ENCODE peak calls at places on chromosomes 11 and 22, in eight cellular contexts. Z is A172; K is stimulated activated CD8-positive, alpha-beta memory T cell treated with anti-CD3 and anti-CD28 coated beads, Interleukin-4, amount 100 ng/mL, for 1 hour; P is Right ventricle myocardium superior; U is MG63; H is fibroblast of gingiva; I is T follicular helper cell; N is GOT3. Q is an unnamed sample.

GRCh38 chr22:30310881-30311771 is 15.6 kb downstream of the TBC1D10A start:
- DNase-seq in Z (peak; percentile 74), K (no peak), P (peak; percentile 86), U (peak; percentile 94), H (peak; percentile 90), I (no peak), N (no peak), Q (peak; percentile 58)

GRCh38 chr11:43930868-43931716 is 11.3 kb upstream of the C11orf96 start:
- DNase-seq in Z (no peak), K (no peak), P (no peak), U (no peak), H (no peak), I (no peak), N (no peak), Q (peak; percentile 56)

GRCh38 chr22:17903564-17904295 is 120.6 kb downstream of the MICAL3 start:
- DNase-seq in Z (no peak), K (no peak), P (no peak), U (peak; percentile 55), H (peak; percentile 39), I (no peak), N (no peak), Q (no peak)

GRCh38 chr11:120128392-120129172 is 9.3 kb downstream of the TRIM29 start:
- DNase-seq in Z (peak; percentile 49), K (no peak), P (no peak), U (peak; percentile 86), H (peak; percentile 49), I (no peak), N (no peak), Q (no peak)

GRCh38 chr22:45891021-45891421 is 85.9 kb downstream of the WNT7B start:
- DNase-seq in Z (no peak), K (no peak), P (peak; percentile 24), U (no peak), H (no peak), I (no peak), N (no peak), Q (no peak)

GRCh38 chr11:78420796-78421209 is 3.2 kb upstream of the GAB2 start:
- DNase-seq in Z (peak; percentile 43), K (no peak), P (peak; percentile 67), U (peak; percentile 26), H (no peak), I (no peak), N (no peak), Q (peak; percentile 55)

GRCh38 chr11:15941206-15941770 is 415.1 kb downstream of the SOX6 start:
- DNase-seq in Z (no peak), K (no peak), P (peak; percentile 60), U (peak; percentile 65), H (peak; percentile 72), I (no peak), N (no peak), Q (no peak)

GRCh38 chr11:131884461-131885073 is 514.2 kb downstream of the NTM start:
- DNase-seq in Z (no peak), K (no peak), P (no peak), U (no peak), H (peak; percentile 36), I (no peak), N (no peak), Q (peak; percentile 45)

GRCh38 chr22:21778705-21779363 is 43.2 kb upstream of the YPEL1 start:
- DNase-seq in Z (peak; percentile 50), K (no peak), P (no peak), U (no peak), H (no peak), I (no peak), N (no peak), Q (peak; percentile 83)

Q was measured in mesenchymal stem cell.